ENCODE peak calls at places on chromosomes 6 and 20, in nine cellular contexts. P is body of pancreas; M is neural progenitor cell; O is mesendoderm; Q is Karpas-422; T is CD8-positive, alpha-beta T cell; S is heart left ventricle; G is tibial nerve; H is CD4-positive, alpha-beta memory T cell. Y is an unnamed sample.
A peak's percentile ranks its signal among the peaks of the same experiment; 100 is the strongest.

GRCh38 chr6:162868397-162868796 is 140.6 kb downstream of the PACRG start:
- DNase-seq in P (no peak), M (no peak), O (no peak), Q (no peak), T (no peak), S (no peak), G (no peak), H (no peak), Y (no peak)

GRCh38 chr6:10695086-10695657 is 400 bp downstream of the PAK1IP1 start:
- DNase-seq in P (no peak), M (no peak), O (no peak), Q (peak; percentile 72), T (no peak), S (no peak), G (no peak), H (no peak), Y (no peak)

GRCh38 chr6:63441266-63441956 is 121.6 kb upstream of the LGSN start:
- DNase-seq in P (no peak), M (peak; percentile 43), O (peak; percentile 23), Q (no peak), T (no peak), S (no peak), G (no peak), H (no peak), Y (no peak)

GRCh38 chr6:87798393-87799278 is 96.6 kb upstream of the AKIRIN2 start:
- DNase-seq in P (no peak), M (no peak), O (no peak), Q (no peak), T (no peak), S (no peak), G (no peak), H (no peak), Y (no peak)

GRCh38 chr6:125302840-125303511 is 1.2 kb upstream of the HDDC2 start:
- DNase-seq in P (no peak), M (no peak), O (no peak), Q (no peak), T (no peak), S (no peak), G (no peak), H (peak; percentile 46), Y (peak; percentile 41)

GRCh38 chr6:16163066-16163465 is 34.2 kb downstream of the MYLIP start:
- DNase-seq in P (no peak), M (no peak), O (no peak), Q (no peak), T (no peak), S (no peak), G (no peak), H (no peak), Y (no peak)

GRCh38 chr20:58478141-58478805 is 36.9 kb downstream of the APCDD1L start:
- DNase-seq in P (no peak), M (no peak), O (no peak), Q (no peak), T (no peak), S (no peak), G (no peak), H (no peak), Y (no peak)

GRCh38 chr6:10174056-10174455 is 240.8 kb downstream of the TFAP2A start:
- DNase-seq in P (no peak), M (no peak), O (no peak), Q (no peak), T (no peak), S (no peak), G (no peak), H (no peak), Y (no peak)

GRCh38 chr6:39083111-39083702 is 31.8 kb downstream of the SAYSD1 start:
- DNase-seq in P (peak; percentile 28), M (no peak), O (no peak), Q (no peak), T (no peak), S (no peak), G (no peak), H (no peak), Y (no peak)

GRCh38 chr20:62707281-62707941 is 1.2 kb upstream of the NTSR1 start:
- DNase-seq in P (no peak), M (peak; percentile 31), O (no peak), Q (no peak), T (no peak), S (no peak), G (no peak), H (no peak), Y (no peak)

GRCh38 chr6:61809004-61809595 is 476.9 kb downstream of the KHDRBS2 start:
- DNase-seq in P (no peak), M (peak; percentile 37), O (peak; percentile 62), Q (peak; percentile 81), T (no peak), S (no peak), G (no peak), H (no peak), Y (no peak)

GRCh38 chr6:161575508-161576254 is 301.8 kb upstream of the AGPAT4 start:
- DNase-seq in P (no peak), M (peak; percentile 68), O (peak; percentile 21), Q (no peak), T (no peak), S (no peak), G (no peak), H (no peak), Y (no peak)

GRCh38 chr20:732727-733126 is 35.6 kb downstream of the SLC52A3 start:
- DNase-seq in P (no peak), M (no peak), O (peak; percentile 62), Q (no peak), T (no peak), S (no peak), G (no peak), H (no peak), Y (no peak)

GRCh38 chr20:33061626-33062025 is 7.9 kb downstream of the BPIFB3 start:
- DNase-seq in P (no peak), M (no peak), O (no peak), Q (no peak), T (no peak), S (no peak), G (no peak), H (no peak), Y (no peak)

GRCh38 chr6:159033160-159034049 is 11.4 kb downstream of the TAGAP start:
- DNase-seq in P (no peak), M (no peak), O (no peak), Q (no peak), T (no peak), S (no peak), G (no peak), H (no peak), Y (no peak)

GRCh38 chr6:169326067-169326799 is 72.6 kb upstream of the THBS2 start:
- DNase-seq in P (no peak), M (peak; percentile 69), O (peak; percentile 77), Q (peak; percentile 73), T (no peak), S (no peak), G (no peak), H (no peak), Y (no peak)

GRCh38 chr6:132199343-132199742 is 201.9 kb downstream of the MOXD1 start:
- DNase-seq in P (no peak), M (no peak), O (no peak), Q (no peak), T (no peak), S (no peak), G (no peak), H (no peak), Y (no peak)

GRCh38 chr20:59724457-59725366 is 120.4 kb downstream of the PHACTR3 start:
- DNase-seq in P (no peak), M (no peak), O (no peak), Q (no peak), T (no peak), S (no peak), G (no peak), H (no peak), Y (no peak)

GRCh38 chr20:59726196-59726595 is 121.9 kb downstream of the PHACTR3 start:
- DNase-seq in P (no peak), M (no peak), O (no peak), Q (no peak), T (no peak), S (no peak), G (no peak), H (no peak), Y (no peak)

GRCh38 chr20:59723108-59723500 is 118.8 kb downstream of the PHACTR3 start:
- DNase-seq in P (no peak), M (no peak), O (no peak), Q (peak; percentile 62), T (no peak), S (no peak), G (no peak), H (no peak), Y (no peak)

GRCh38 chr20:59725476-59726119 is 121.3 kb downstream of the PHACTR3 start:
- DNase-seq in P (no peak), M (no peak), O (peak; percentile 0), Q (no peak), T (no peak), S (no peak), G (no peak), H (no peak), Y (no peak)

GRCh38 chr20:59723607-59724456 is 119.5 kb downstream of the PHACTR3 start:
- DNase-seq in P (no peak), M (no peak), O (peak; percentile 0), Q (peak; percentile 81), T (no peak), S (no peak), G (no peak), H (no peak), Y (no peak)
- H3K4me1 ChIP-seq in P (no peaks in the 10 kb centered on the region), M (no peaks in the 10 kb centered on the region), O (no peaks in the 10 kb centered on the region), Q (peaks cover 27% of the 10 kb centered on the region), T (no peaks in the 10 kb centered on the region), S (no peaks in the 10 kb centered on the region), G (no peaks in the 10 kb centered on the region), H (no peaks in the 10 kb centered on the region), Y (no peaks in the 10 kb centered on the region)

GRCh38 chr6:32942555-32942954 is 1.7 kb upstream of the HLA-DMB start:
- DNase-seq in P (no peak), M (no peak), O (no peak), Q (peak; percentile 61), T (no peak), S (no peak), G (no peak), H (no peak), Y (no peak)
- H3K27me3 ChIP-seq in P (no peaks in the 10 kb centered on the region), M (no peaks in the 10 kb centered on the region), O (no peaks in the 10 kb centered on the region), Q (no peaks in the 10 kb centered on the region), T (no peaks in the 10 kb centered on the region), S (no peaks in the 10 kb centered on the region), G (no peaks in the 10 kb centered on the region), H (no peaks in the 10 kb centered on the region), Y (no peaks in the 10 kb centered on the region)

DNA sequence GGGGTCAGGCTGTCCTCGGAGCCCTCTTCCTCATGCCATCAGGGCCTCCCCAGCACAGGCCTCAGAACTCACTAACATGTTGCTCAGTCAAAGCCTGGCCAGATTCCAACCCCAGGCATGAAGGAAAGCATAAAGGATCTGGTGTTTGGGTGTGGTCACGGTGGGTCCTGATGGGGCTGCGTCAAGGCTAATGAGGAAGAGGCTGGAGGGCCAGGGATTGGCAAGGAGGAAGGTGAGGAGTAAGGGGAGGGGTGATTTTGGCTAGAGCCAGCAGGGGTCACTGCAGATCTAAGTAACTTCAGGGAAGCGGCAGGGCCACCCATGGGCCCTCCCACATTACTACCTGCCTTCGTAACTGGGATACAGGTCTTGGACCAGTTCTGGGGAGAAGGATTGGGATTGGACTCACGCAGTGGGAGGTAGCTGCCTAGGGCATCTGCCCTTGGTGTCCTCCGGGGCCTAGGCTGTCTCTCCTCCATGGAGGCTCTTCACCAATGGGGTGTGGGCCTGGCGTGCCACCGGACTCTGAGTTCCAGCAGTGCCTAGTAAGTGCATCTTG is 36.2 kb upstream of the MRPS18A start:
- DNase-seq in P (peak; percentile 84), M (peak; percentile 88), O (peak; percentile 76), Q (peak; percentile 92), T (peak; percentile 43), S (peak; percentile 71), G (no peak), H (peak; percentile 59), Y (peak; percentile 50)
- H3K27ac ChIP-seq in P (no peak overlapping the region), M (no peak overlapping the region), O (no peak overlapping the region), Q (no peak overlapping the region), T (no peak overlapping the region), S (no peak overlapping the region), G (no peak overlapping the region), H (no peak overlapping the region), Y (no peak overlapping the region)

GRCh38 chr20:53408728-53409157 is 184.9 kb downstream of the ZNF217 start:
- DNase-seq in P (no peak), M (no peak), O (no peak), Q (no peak), T (no peak), S (no peak), G (no peak), H (no peak), Y (no peak)
- H3K4me1 ChIP-seq in P (peaks cover 3% of the 10 kb centered on the region), M (peaks cover 22% of the 10 kb centered on the region), O (no peaks in the 10 kb centered on the region), Q (no peaks in the 10 kb centered on the region), T (peaks cover 10% of the 10 kb centered on the region), S (no peaks in the 10 kb centered on the region), G (no peaks in the 10 kb centered on the region), H (peaks cover 3% of the 10 kb centered on the region), Y (no peaks in the 10 kb centered on the region)

Y was measured in CD4-positive, CD25-positive, alpha-beta regulatory T cell.